ENCODE peak calls at places on chromosomes 2 and 18, in nine cellular contexts. B is activated CD8-positive, alpha-beta memory T cell treated with anti-CD3 and anti-CD28 coated beads for 48 hours; I is MG63; X is WERI-Rb-1; D is stimulated activated CD8-positive, alpha-beta memory T cell treated with anti-CD3 and anti-CD28 coated beads, Interleukin-7, amount 100 ng/mL, for 1 hour; W is foreskin fibroblast; U is hepatocyte; J is cardiac fibroblast; S is stimulated activated CD4-positive, alpha-beta T cell treated with anti-CD3 and anti-CD28 coated beads, Interleukin-2, amount 100 ng/mL, for 48 hours. Y is an unnamed sample.

GRCh38 chr2:84458436-84459027 is 548 bp downstream of the SUCLG1 start:
- DNase-seq in I (peak), J (peak), U (peak), D (peak), B (peak), W (peak), S (peak), X (peak), Y (peak)

GRCh38 chr18:50192903-50193795 is 1.8 kb downstream of the MYO5B start:
- DNase-seq in B (no peak), W (no peak), J (no peak), I (no peak), U (peak), X (no peak), S (no peak), D (no peak), Y (no peak)

GRCh38 chr18:14962626-14963025 is 214.7 kb downstream of the ANKRD30B start:
- DNase-seq in B (no peak), J (no peak), S (no peak), X (no peak), I (no peak), W (no peak), U (no peak), D (no peak), Y (no peak)

GRCh38 chr18:75211002-75211621 is 515 bp downstream of the TSHZ1 start:
- DNase-seq in W (peak), J (peak), S (no peak), B (no peak), X (no peak), I (no peak), U (peak), D (no peak), Y (no peak)

GRCh38 chr2:29443627-29444026 is 328.4 kb downstream of the CLIP4 start:
- DNase-seq in J (no peak), I (no peak), U (no peak), X (no peak), W (peak), S (no peak), D (no peak), B (no peak), Y (no peak)

GRCh38 chr2:71166812-71167211 is 36.4 kb downstream of the MPHOSPH10 start:
- DNase-seq in I (peak), W (no peak), J (no peak), B (no peak), X (no peak), S (no peak), D (no peak), U (no peak), Y (no peak)

GRCh38 chr18:21444465-21445023 is 156.0 kb downstream of the ESCO1 start:
- DNase-seq in D (no peak), I (peak), S (no peak), X (peak), U (peak), J (peak), B (no peak), W (peak), Y (peak)

GRCh38 chr2:154826827-154827226 is 128.3 kb downstream of the KCNJ3 start:
- DNase-seq in U (no peak), J (no peak), X (no peak), B (no peak), W (no peak), D (no peak), I (no peak), S (no peak), Y (no peak)

GRCh38 chr2:201909348-201909747 is 103.0 kb downstream of the CDK15 start:
- DNase-seq in D (no peak), X (no peak), B (no peak), U (no peak), I (no peak), S (no peak), J (peak), W (peak), Y (no peak)

GRCh38 chr2:10124538-10125045 is 2.1 kb downstream of the RRM2 start:
- DNase-seq in U (peak), J (peak), B (no peak), X (no peak), W (peak), I (no peak), D (no peak), S (no peak), Y (no peak)

GRCh38 chr18:34659579-34660517 is 50.2 kb upstream of the DTNA start:
- DNase-seq in W (peak), B (no peak), I (peak), S (no peak), U (peak), J (peak), X (no peak), D (no peak), Y (peak)

GRCh38 chr18:3452750-3453539 is 3.0 kb downstream of the TGIF1 start:
- DNase-seq in B (no peak), U (no peak), D (no peak), W (peak), J (peak), X (no peak), S (no peak), I (peak), Y (no peak)

GRCh38 chr2:183207110-183207509 is 82.9 kb downstream of the NUP35 start:
- DNase-seq in X (no peak), S (no peak), I (no peak), W (peak), D (no peak), U (no peak), J (peak), B (no peak), Y (no peak)

GRCh38 chr2:186486651-186487647 is 889 bp downstream of the ZC3H15 start:
- DNase-seq in I (no peak), U (no peak), D (no peak), S (no peak), J (peak), X (peak), W (peak), B (peak), Y (no peak)

GRCh38 chr2:39247512-39247911 is 3.7 kb upstream of the CDKL4 start:
- DNase-seq in S (no peak), D (no peak), U (no peak), X (no peak), W (no peak), J (no peak), I (no peak), B (no peak), Y (no peak)

GRCh38 chr2:108270768-108271506 is 17.8 kb upstream of the SULT1C2 start:
- DNase-seq in S (no peak), J (no peak), I (no peak), X (no peak), B (no peak), U (peak), D (no peak), W (no peak), Y (peak)

GRCh38 chr2:24920813-24921441 is 890 bp upstream of the ADCY3 start:
- DNase-seq in D (no peak), W (no peak), J (no peak), X (peak), I (no peak), S (no peak), B (no peak), U (no peak), Y (peak)

GRCh38 chr2:9249036-9249800 is 42.6 kb downstream of the ASAP2 start:
- DNase-seq in U (no peak), S (no peak), W (peak), I (peak), X (no peak), D (no peak), J (peak), B (no peak), Y (no peak)

GRCh38 chr2:6181525-6182270 is 489.5 kb downstream of the SOX11 start:
- DNase-seq in U (peak), I (peak), X (no peak), B (no peak), J (peak), D (no peak), W (no peak), S (no peak), Y (no peak)

Y was measured in HuH-7.